ENCODE peak calls at places on chromosomes 13 and 19, in nine cellular contexts. One of them, this sample, is unnamed.
A peak's percentile ranks its signal among the peaks of the same experiment; 100 is the strongest.

GRCh38 chr13:101267656-101268055 is 148.7 kb downstream of the NALCN start:
- DNase-seq in amniotic epithelial cell: no peak
- DNase-seq in globus pallidus: no peak
- DNase-seq in stimulated activated naive B cell treated with anti-CD40 and anti-IgM and Interleukin-4, amounts not matched to agents 10 μg/mL and 1 μg/mL and 100 μg/mL, for 72 hours: no peak
- DNase-seq in omental fat pad: no peak
- DNase-seq in NCI-H774: no peak
- DNase-seq in kidney tubule cell: peak; percentile 94
- DNase-seq in osteocyte: no peak
- DNase-seq in naive thymus-derived CD8-positive, alpha-beta T cell: no peak
- DNase-seq in this sample: no peak

GRCh38 chr19:43781630-43782310 is 997 bp upstream of the KCNN4 start:
- DNase-seq in amniotic epithelial cell: no peak
- DNase-seq in globus pallidus: no peak
- DNase-seq in stimulated activated naive B cell treated with anti-CD40 and anti-IgM and Interleukin-4, amounts not matched to agents 10 μg/mL and 1 μg/mL and 100 μg/mL, for 72 hours: no peak
- DNase-seq in omental fat pad: no peak
- DNase-seq in NCI-H774: no peak
- DNase-seq in kidney tubule cell: no peak
- DNase-seq in osteocyte: no peak
- DNase-seq in naive thymus-derived CD8-positive, alpha-beta T cell: no peak
- DNase-seq in this sample: no peak

GRCh38 chr13:42028113-42028799 is 20.2 kb upstream of the DGKH start:
- DNase-seq in amniotic epithelial cell: no peak
- DNase-seq in globus pallidus: no peak
- DNase-seq in stimulated activated naive B cell treated with anti-CD40 and anti-IgM and Interleukin-4, amounts not matched to agents 10 μg/mL and 1 μg/mL and 100 μg/mL, for 72 hours: no peak
- DNase-seq in omental fat pad: no peak
- DNase-seq in NCI-H774: no peak
- DNase-seq in kidney tubule cell: peak; percentile 54
- DNase-seq in osteocyte: no peak
- DNase-seq in naive thymus-derived CD8-positive, alpha-beta T cell: no peak
- DNase-seq in this sample: no peak

GRCh38 chr13:90592943-90593342 is 754.5 kb upstream of the MIR17HG start:
- DNase-seq in amniotic epithelial cell: no peak
- DNase-seq in globus pallidus: no peak
- DNase-seq in stimulated activated naive B cell treated with anti-CD40 and anti-IgM and Interleukin-4, amounts not matched to agents 10 μg/mL and 1 μg/mL and 100 μg/mL, for 72 hours: no peak
- DNase-seq in omental fat pad: no peak
- DNase-seq in NCI-H774: no peak
- DNase-seq in kidney tubule cell: no peak
- DNase-seq in osteocyte: no peak
- DNase-seq in naive thymus-derived CD8-positive, alpha-beta T cell: no peak
- DNase-seq in this sample: no peak

GRCh38 chr13:113996912-113997745 is 23.3 kb upstream of the C13orf46 start:
- DNase-seq in amniotic epithelial cell: no peak
- DNase-seq in globus pallidus: no peak
- DNase-seq in stimulated activated naive B cell treated with anti-CD40 and anti-IgM and Interleukin-4, amounts not matched to agents 10 μg/mL and 1 μg/mL and 100 μg/mL, for 72 hours: no peak
- DNase-seq in omental fat pad: no peak
- DNase-seq in NCI-H774: no peak
- DNase-seq in kidney tubule cell: no peak
- DNase-seq in osteocyte: no peak
- DNase-seq in naive thymus-derived CD8-positive, alpha-beta T cell: no peak
- DNase-seq in this sample: no peak

GRCh38 chr13:45361596-45362206 is 20.7 kb upstream of the TPT1 start:
- DNase-seq in amniotic epithelial cell: peak; percentile 24
- DNase-seq in globus pallidus: no peak
- DNase-seq in stimulated activated naive B cell treated with anti-CD40 and anti-IgM and Interleukin-4, amounts not matched to agents 10 μg/mL and 1 μg/mL and 100 μg/mL, for 72 hours: no peak
- DNase-seq in omental fat pad: no peak
- DNase-seq in NCI-H774: no peak
- DNase-seq in kidney tubule cell: peak; percentile 82
- DNase-seq in osteocyte: no peak
- DNase-seq in naive thymus-derived CD8-positive, alpha-beta T cell: no peak
- DNase-seq in this sample: no peak

GRCh38 chr19:13189600-13189999 is 39.4 kb downstream of the IER2 start:
- DNase-seq in amniotic epithelial cell: peak; percentile 23
- DNase-seq in globus pallidus: no peak
- DNase-seq in stimulated activated naive B cell treated with anti-CD40 and anti-IgM and Interleukin-4, amounts not matched to agents 10 μg/mL and 1 μg/mL and 100 μg/mL, for 72 hours: no peak
- DNase-seq in omental fat pad: no peak
- DNase-seq in NCI-H774: no peak
- DNase-seq in kidney tubule cell: no peak
- DNase-seq in osteocyte: no peak
- DNase-seq in naive thymus-derived CD8-positive, alpha-beta T cell: no peak
- DNase-seq in this sample: no peak

GRCh38 chr19:14113762-14114414 is 3.7 kb downstream of the PRKACA start:
- DNase-seq in amniotic epithelial cell: no peak
- DNase-seq in globus pallidus: no peak
- DNase-seq in stimulated activated naive B cell treated with anti-CD40 and anti-IgM and Interleukin-4, amounts not matched to agents 10 μg/mL and 1 μg/mL and 100 μg/mL, for 72 hours: no peak
- DNase-seq in omental fat pad: no peak
- DNase-seq in NCI-H774: no peak
- DNase-seq in kidney tubule cell: no peak
- DNase-seq in osteocyte: no peak
- DNase-seq in naive thymus-derived CD8-positive, alpha-beta T cell: peak; percentile 44
- DNase-seq in this sample: peak; percentile 44

GRCh38 chr19:16566161-16566560 is 6.1 kb downstream of the SLC35E1 start:
- DNase-seq in amniotic epithelial cell: no peak
- DNase-seq in globus pallidus: no peak
- DNase-seq in stimulated activated naive B cell treated with anti-CD40 and anti-IgM and Interleukin-4, amounts not matched to agents 10 μg/mL and 1 μg/mL and 100 μg/mL, for 72 hours: no peak
- DNase-seq in omental fat pad: no peak
- DNase-seq in NCI-H774: no peak
- DNase-seq in kidney tubule cell: no peak
- DNase-seq in osteocyte: no peak
- DNase-seq in naive thymus-derived CD8-positive, alpha-beta T cell: peak; percentile 86
- DNase-seq in this sample: no peak

GRCh38 chr13:75908137-75908536 is 272.0 kb downstream of the LMO7 start:
- DNase-seq in amniotic epithelial cell: no peak
- DNase-seq in globus pallidus: no peak
- DNase-seq in stimulated activated naive B cell treated with anti-CD40 and anti-IgM and Interleukin-4, amounts not matched to agents 10 μg/mL and 1 μg/mL and 100 μg/mL, for 72 hours: no peak
- DNase-seq in omental fat pad: no peak
- DNase-seq in NCI-H774: no peak
- DNase-seq in kidney tubule cell: no peak
- DNase-seq in osteocyte: no peak
- DNase-seq in naive thymus-derived CD8-positive, alpha-beta T cell: no peak
- DNase-seq in this sample: no peak

GRCh38 chr13:110229905-110230563 is 76.9 kb downstream of the COL4A1 start:
- DNase-seq in amniotic epithelial cell: no peak
- DNase-seq in globus pallidus: no peak
- DNase-seq in stimulated activated naive B cell treated with anti-CD40 and anti-IgM and Interleukin-4, amounts not matched to agents 10 μg/mL and 1 μg/mL and 100 μg/mL, for 72 hours: no peak
- DNase-seq in omental fat pad: no peak
- DNase-seq in NCI-H774: no peak
- DNase-seq in kidney tubule cell: no peak
- DNase-seq in osteocyte: peak; percentile 48
- DNase-seq in naive thymus-derived CD8-positive, alpha-beta T cell: no peak
- DNase-seq in this sample: no peak

GRCh38 chr13:103903790-103904189 is 837.6 kb upstream of the SLC10A2 start:
- DNase-seq in amniotic epithelial cell: no peak
- DNase-seq in globus pallidus: no peak
- DNase-seq in stimulated activated naive B cell treated with anti-CD40 and anti-IgM and Interleukin-4, amounts not matched to agents 10 μg/mL and 1 μg/mL and 100 μg/mL, for 72 hours: no peak
- DNase-seq in omental fat pad: no peak
- DNase-seq in NCI-H774: no peak
- DNase-seq in kidney tubule cell: no peak
- DNase-seq in osteocyte: no peak
- DNase-seq in naive thymus-derived CD8-positive, alpha-beta T cell: no peak
- DNase-seq in this sample: no peak

GRCh38 chr13:23749288-23749880 is 139.8 kb downstream of the MIPEP start:
- DNase-seq in amniotic epithelial cell: no peak
- DNase-seq in globus pallidus: no peak
- DNase-seq in stimulated activated naive B cell treated with anti-CD40 and anti-IgM and Interleukin-4, amounts not matched to agents 10 μg/mL and 1 μg/mL and 100 μg/mL, for 72 hours: no peak
- DNase-seq in omental fat pad: no peak
- DNase-seq in NCI-H774: no peak
- DNase-seq in kidney tubule cell: peak; percentile 47
- DNase-seq in osteocyte: no peak
- DNase-seq in naive thymus-derived CD8-positive, alpha-beta T cell: no peak
- DNase-seq in this sample: no peak

GRCh38 chr13:29901714-29902631 is 51.6 kb upstream of the UBL3 start:
- DNase-seq in amniotic epithelial cell: peak; percentile 99
- DNase-seq in globus pallidus: no peak
- DNase-seq in stimulated activated naive B cell treated with anti-CD40 and anti-IgM and Interleukin-4, amounts not matched to agents 10 μg/mL and 1 μg/mL and 100 μg/mL, for 72 hours: no peak
- DNase-seq in omental fat pad: no peak
- DNase-seq in NCI-H774: no peak
- DNase-seq in kidney tubule cell: peak; percentile 90
- DNase-seq in osteocyte: peak; percentile 85
- DNase-seq in naive thymus-derived CD8-positive, alpha-beta T cell: no peak
- DNase-seq in this sample: peak; percentile 31

GRCh38 chr19:18418725-18419194 is 438 bp upstream of the SSBP4 start:
- DNase-seq in amniotic epithelial cell: no peak
- DNase-seq in globus pallidus: peak; percentile 37
- DNase-seq in stimulated activated naive B cell treated with anti-CD40 and anti-IgM and Interleukin-4, amounts not matched to agents 10 μg/mL and 1 μg/mL and 100 μg/mL, for 72 hours: no peak
- DNase-seq in omental fat pad: no peak
- DNase-seq in NCI-H774: no peak
- DNase-seq in kidney tubule cell: no peak
- DNase-seq in osteocyte: peak; percentile 84
- DNase-seq in naive thymus-derived CD8-positive, alpha-beta T cell: no peak
- DNase-seq in this sample: no peak

GRCh38 chr19:49213791-49214190 is 56.2 kb downstream of the TRPM4 start:
- DNase-seq in amniotic epithelial cell: no peak
- DNase-seq in globus pallidus: no peak
- DNase-seq in stimulated activated naive B cell treated with anti-CD40 and anti-IgM and Interleukin-4, amounts not matched to agents 10 μg/mL and 1 μg/mL and 100 μg/mL, for 72 hours: no peak
- DNase-seq in omental fat pad: no peak
- DNase-seq in NCI-H774: no peak
- DNase-seq in kidney tubule cell: no peak
- DNase-seq in osteocyte: no peak
- DNase-seq in naive thymus-derived CD8-positive, alpha-beta T cell: no peak
- DNase-seq in this sample: no peak

GRCh38 chr13:96824110-96824509 is 170.2 kb downstream of the OXGR1 start:
- DNase-seq in amniotic epithelial cell: no peak
- DNase-seq in globus pallidus: no peak
- DNase-seq in stimulated activated naive B cell treated with anti-CD40 and anti-IgM and Interleukin-4, amounts not matched to agents 10 μg/mL and 1 μg/mL and 100 μg/mL, for 72 hours: no peak
- DNase-seq in omental fat pad: no peak
- DNase-seq in NCI-H774: no peak
- DNase-seq in kidney tubule cell: no peak
- DNase-seq in osteocyte: no peak
- DNase-seq in naive thymus-derived CD8-positive, alpha-beta T cell: no peak
- DNase-seq in this sample: no peak

GRCh38 chr19:1904385-1905070 is 671 bp upstream of the ADAT3 start:
- DNase-seq in amniotic epithelial cell: peak; percentile 82
- DNase-seq in globus pallidus: no peak
- DNase-seq in stimulated activated naive B cell treated with anti-CD40 and anti-IgM and Interleukin-4, amounts not matched to agents 10 μg/mL and 1 μg/mL and 100 μg/mL, for 72 hours: peak; percentile 75
- DNase-seq in omental fat pad: no peak
- DNase-seq in NCI-H774: no peak
- DNase-seq in kidney tubule cell: peak; percentile 59
- DNase-seq in osteocyte: no peak
- DNase-seq in naive thymus-derived CD8-positive, alpha-beta T cell: no peak
- DNase-seq in this sample: peak; percentile 46

GRCh38 chr19:33227242-33227650 is 1.6 kb upstream of the SLC7A10 start:
- DNase-seq in amniotic epithelial cell: peak; percentile 88
- DNase-seq in globus pallidus: no peak
- DNase-seq in stimulated activated naive B cell treated with anti-CD40 and anti-IgM and Interleukin-4, amounts not matched to agents 10 μg/mL and 1 μg/mL and 100 μg/mL, for 72 hours: no peak
- DNase-seq in omental fat pad: no peak
- DNase-seq in NCI-H774: no peak
- DNase-seq in kidney tubule cell: no peak
- DNase-seq in osteocyte: no peak
- DNase-seq in naive thymus-derived CD8-positive, alpha-beta T cell: no peak
- DNase-seq in this sample: no peak

GRCh38 chr13:50635504-50635903 is 208.0 kb downstream of the DLEU7 start:
- DNase-seq in amniotic epithelial cell: peak; percentile 78
- DNase-seq in globus pallidus: peak; percentile 51
- DNase-seq in stimulated activated naive B cell treated with anti-CD40 and anti-IgM and Interleukin-4, amounts not matched to agents 10 μg/mL and 1 μg/mL and 100 μg/mL, for 72 hours: peak; percentile 59
- DNase-seq in omental fat pad: no peak
- DNase-seq in NCI-H774: no peak
- DNase-seq in kidney tubule cell: no peak
- DNase-seq in osteocyte: no peak
- DNase-seq in naive thymus-derived CD8-positive, alpha-beta T cell: no peak
- DNase-seq in this sample: no peak

GRCh38 chr13:103067751-103068563 is 1.7 kb upstream of the SLC10A2 start:
- DNase-seq in amniotic epithelial cell: no peak
- DNase-seq in globus pallidus: no peak
- DNase-seq in stimulated activated naive B cell treated with anti-CD40 and anti-IgM and Interleukin-4, amounts not matched to agents 10 μg/mL and 1 μg/mL and 100 μg/mL, for 72 hours: no peak
- DNase-seq in omental fat pad: no peak
- DNase-seq in NCI-H774: no peak
- DNase-seq in kidney tubule cell: peak; percentile 59
- DNase-seq in osteocyte: no peak
- DNase-seq in naive thymus-derived CD8-positive, alpha-beta T cell: no peak
- DNase-seq in this sample: no peak

GRCh38 chr13:73970413-73971055 is 163.7 kb downstream of the KLF12 start:
- DNase-seq in amniotic epithelial cell: no peak
- DNase-seq in globus pallidus: no peak
- DNase-seq in stimulated activated naive B cell treated with anti-CD40 and anti-IgM and Interleukin-4, amounts not matched to agents 10 μg/mL and 1 μg/mL and 100 μg/mL, for 72 hours: no peak
- DNase-seq in omental fat pad: no peak
- DNase-seq in NCI-H774: no peak
- DNase-seq in kidney tubule cell: no peak
- DNase-seq in osteocyte: no peak
- DNase-seq in naive thymus-derived CD8-positive, alpha-beta T cell: no peak
- DNase-seq in this sample: no peak

GRCh38 chr13:114112231-114112825 is 20.1 kb downstream of the RASA3 start:
- DNase-seq in amniotic epithelial cell: no peak
- DNase-seq in globus pallidus: no peak
- DNase-seq in stimulated activated naive B cell treated with anti-CD40 and anti-IgM and Interleukin-4, amounts not matched to agents 10 μg/mL and 1 μg/mL and 100 μg/mL, for 72 hours: no peak
- DNase-seq in omental fat pad: peak; percentile 17
- DNase-seq in NCI-H774: no peak
- DNase-seq in kidney tubule cell: no peak
- DNase-seq in osteocyte: no peak
- DNase-seq in naive thymus-derived CD8-positive, alpha-beta T cell: peak; percentile 13
- DNase-seq in this sample: no peak

This sample was measured in NCI-H2029.